ENCODE peak calls at places on chromosomes 16 and 17, in ten cellular contexts. D is GM23338, G is Panc1, X is A549, K is K562, N is psoas muscle, O is body of pancreas, U is HCT116, P is lung, S is adrenal gland. R is an unnamed sample. For H3K4me1, the result is how much of the 10 kb centered on the place peaks cover.

GRCh38 chr16:72878301-72879269 is 169.3 kb downstream of the ZFHX3 start:
- DNase-seq in D (no peak), G (no peak), X (no peak), K (no peak), N (no peak), O (no peak), U (no peak), P (no peak), S (peak), R (peak)

GRCh38 chr17:78759969-78760352 is 22.1 kb downstream of the CYTH1 start:
- DNase-seq in D (no peak), G (no peak), X (no peak), K (no peak), N (no peak), O (no peak), U (no peak), P (no peak), S (no peak), R (no peak)

GRCh38 chr17:74393323-74393942 is 26.1 kb downstream of the GPR142 start:
- DNase-seq in D (no peak), G (no peak), X (no peak), K (no peak), N (peak), O (no peak), U (no peak), P (no peak), S (no peak), R (no peak)

GRCh38 chr16:84647830-84648594 is at the start of gene KLHL36:
- DNase-seq in D (peak), G (no peak), X (peak), K (peak), N (peak), O (peak), U (no peak), P (peak), S (peak), R (no peak)

GRCh38 chr17:48961516-48962233 is 6.7 kb downstream of the GIP start:
- DNase-seq in D (peak), G (no peak), X (peak), K (peak), N (no peak), O (no peak), U (no peak), P (no peak), S (no peak), R (no peak)

GRCh38 chr17:36151891-36152638 is 24.4 kb downstream of the TBC1D3B start:
- DNase-seq in D (no peak), G (no peak), X (no peak), K (no peak), N (no peak), O (no peak), U (no peak), P (no peak), S (no peak), R (no peak)

GRCh38 chr17:54992797-54993639 is 24.5 kb downstream of the STXBP4 start:
- DNase-seq in D (peak), G (no peak), X (peak), K (peak), N (no peak), O (no peak), U (peak), P (no peak), S (no peak), R (peak)

GRCh38 chr16:46747777-46748651 is at the start of gene MYLK3:
- DNase-seq in D (peak), G (no peak), X (no peak), K (peak), N (no peak), O (no peak), U (no peak), P (no peak), S (no peak), R (no peak)

GRCh38 chr17:10600551-10600950 is 51.1 kb upstream of the MYH2 start:
- DNase-seq in D (no peak), G (no peak), X (no peak), K (no peak), N (no peak), O (no peak), U (no peak), P (no peak), S (no peak), R (peak)

GRCh38 chr16:20740007-20740883 is 1.4 kb downstream of the THUMPD1 start:
- DNase-seq in D (peak), G (no peak), X (peak), K (no peak), N (no peak), O (peak), U (no peak), P (no peak), S (no peak), R (no peak)
- TF ChIP-seq CTCF in D (peak), G (peak), X (peak), K (no peak), N (peak), O (peak), U (peak), P (no peak), S (peak), R (peak)

GRCh38 chr17:40905370-40905769 is 20.3 kb upstream of the KRT20 start:
- DNase-seq in D (no peak), G (no peak), X (no peak), K (no peak), N (no peak), O (no peak), U (no peak), P (no peak), S (no peak), R (no peak)

GRCh38 chr17:40903129-40903847 is 18.2 kb upstream of the KRT20 start:
- DNase-seq in D (no peak), G (no peak), X (peak), K (peak), N (no peak), O (no peak), U (peak), P (no peak), S (no peak), R (peak)

GRCh38 chr17:40909351-40909750 is 24.3 kb upstream of the KRT20 start:
- DNase-seq in D (peak), G (no peak), X (peak), K (peak), N (peak), O (peak), U (peak), P (peak), S (peak), R (peak)

GRCh38 chr17:40909755-40910154 is 24.7 kb upstream of the KRT20 start:
- DNase-seq in D (no peak), G (no peak), X (no peak), K (no peak), N (no peak), O (no peak), U (no peak), P (no peak), S (no peak), R (peak)

GRCh38 chr17:40906613-40907012 is 21.6 kb upstream of the KRT20 start:
- DNase-seq in D (no peak), G (no peak), X (no peak), K (no peak), N (no peak), O (no peak), U (no peak), P (no peak), S (no peak), R (no peak)
- H3K4me1 ChIP-seq in D (under half), G (under half), X (under half), K (under half), N (under half), O (under half), U (half or more), P (under half), S (under half), R (under half)

GRCh38 chr17:45320931-45321461 is 4.2 kb upstream of the MAP3K14 start:
- DNase-seq in D (no peak), G (peak), X (peak), K (peak), N (no peak), O (no peak), U (peak), P (no peak), S (no peak), R (peak)
- TF ChIP-seq CTCF in D (no peak), G (no peak), X (no peak), K (no peak), N (no peak), O (no peak), U (no peak), P (no peak), S (no peak), R (peak)

DNA sequence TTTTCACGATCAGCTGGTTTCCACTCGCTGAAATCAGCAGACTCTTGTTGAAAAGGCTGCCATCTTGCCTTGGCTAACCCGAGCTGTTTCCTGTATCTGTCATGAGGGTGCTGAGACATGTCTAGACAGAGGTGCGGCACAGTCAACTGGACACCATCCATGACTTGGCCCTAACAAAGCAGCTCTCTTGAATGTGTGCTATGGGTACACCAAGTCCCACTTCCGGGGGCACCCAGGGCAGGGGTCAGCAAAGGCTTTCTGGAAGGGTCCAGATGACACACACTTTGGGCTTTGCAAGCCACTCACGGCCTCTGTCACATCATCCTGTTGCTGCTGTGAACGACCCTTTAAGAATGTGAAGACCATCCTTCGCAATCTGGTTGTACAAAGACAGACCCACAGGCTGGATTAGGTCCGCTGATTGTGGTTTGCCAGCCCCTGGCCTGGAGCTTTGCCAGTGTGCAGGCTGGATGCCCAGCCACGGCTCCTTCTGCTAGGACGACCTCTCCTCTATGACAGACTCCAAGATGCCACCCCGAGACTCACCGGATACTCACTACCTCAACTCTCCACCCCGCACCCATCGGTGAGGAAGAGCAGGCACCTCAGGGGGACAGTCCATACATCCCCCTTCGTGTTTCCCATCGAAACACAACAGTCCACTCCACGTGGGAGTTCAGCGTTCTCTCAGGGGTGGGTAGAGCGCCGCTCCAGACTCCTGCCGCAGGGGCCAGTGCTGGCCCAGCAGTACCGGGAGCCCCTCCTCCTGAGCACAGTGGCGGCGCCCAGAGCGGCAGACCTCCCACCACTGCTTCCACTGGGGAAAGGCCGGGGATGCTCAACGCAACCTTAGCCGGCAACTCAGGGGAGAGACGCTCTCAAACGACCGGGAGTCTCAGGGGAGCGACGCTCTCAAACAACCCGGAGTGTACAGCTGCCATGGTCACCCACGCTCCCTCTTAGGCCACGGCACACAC is 123.5 kb downstream of the ANKRD11 start:
- DNase-seq in D (no peak), G (no peak), X (no peak), K (no peak), N (peak), O (no peak), U (no peak), P (no peak), S (no peak), R (peak)
- H3K4me1 ChIP-seq in D (half or more), G (half or more), X (half or more), K (under half), N (half or more), O (half or more), U (half or more), P (under half), S (half or more), R (under half)

GRCh38 chr16:2054543-2055245 is 6.9 kb downstream of the TSC2 start:
- DNase-seq in D (no peak), G (no peak), X (no peak), K (no peak), N (no peak), O (peak), U (no peak), P (no peak), S (no peak), R (no peak)

GRCh38 chr16:2053897-2054296 is 6.1 kb downstream of the TSC2 start:
- DNase-seq in D (no peak), G (no peak), X (no peak), K (no peak), N (no peak), O (no peak), U (no peak), P (no peak), S (no peak), R (no peak)

GRCh38 chr16:2057438-2057837 is 9.7 kb downstream of the TSC2 start:
- DNase-seq in D (no peak), G (no peak), X (no peak), K (no peak), N (no peak), O (no peak), U (no peak), P (no peak), S (no peak), R (no peak)

GRCh38 chr16:2056681-2057407 is 9.1 kb downstream of the TSC2 start:
- DNase-seq in D (peak), G (no peak), X (no peak), K (no peak), N (no peak), O (no peak), U (no peak), P (no peak), S (no peak), R (no peak)

DNA sequence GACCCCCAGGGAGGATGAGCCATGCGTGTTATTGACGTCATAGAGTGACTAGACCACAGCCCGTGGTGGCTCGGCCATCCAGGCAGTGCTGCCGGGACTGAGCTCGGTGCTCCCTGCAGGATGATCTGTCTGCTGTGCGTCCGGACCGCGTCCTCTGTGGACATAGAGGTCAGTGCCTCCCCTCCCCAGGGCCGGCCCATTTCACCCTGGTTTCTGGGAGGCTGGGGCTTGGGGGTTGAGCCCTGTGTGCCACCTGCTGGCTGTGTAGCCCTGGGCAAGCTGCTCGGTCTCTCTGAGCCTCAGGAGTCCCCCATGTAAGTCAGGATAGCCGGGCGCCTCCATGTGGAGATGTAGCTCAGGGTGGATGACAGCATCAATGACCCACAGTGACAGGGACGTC is 8.3 kb downstream of the TSC2 start:
- DNase-seq in D (no peak), G (no peak), X (no peak), K (no peak), N (no peak), O (no peak), U (no peak), P (no peak), S (no peak), R (no peak)
- TF ChIP-seq CTCF in D (no peak), G (no peak), X (no peak), K (no peak), N (peak), O (no peak), U (peak), P (peak), S (no peak), R (peak)

DNA sequence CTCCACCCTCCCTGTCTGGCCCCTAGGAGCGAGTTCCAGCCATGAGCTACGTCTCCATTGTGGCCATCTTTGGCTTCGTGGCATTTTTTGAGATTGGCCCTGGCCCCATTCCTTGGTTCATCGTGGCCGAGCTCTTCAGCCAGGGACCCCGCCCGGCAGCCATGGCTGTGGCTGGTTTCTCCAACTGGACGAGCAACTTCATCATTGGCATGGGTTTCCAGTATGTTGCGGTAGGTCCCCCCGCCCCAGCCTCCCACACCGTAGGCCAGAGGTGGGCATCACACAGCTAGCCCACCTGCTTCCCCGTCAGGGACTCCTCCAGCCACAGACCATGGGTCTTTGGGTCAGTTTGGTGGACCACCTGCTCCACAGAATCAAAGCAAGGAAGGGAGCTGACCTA is 4.2 kb downstream of the SLC2A4 start:
- DNase-seq in D (no peak), G (no peak), X (no peak), K (no peak), N (no peak), O (no peak), U (no peak), P (no peak), S (no peak), R (no peak)
- H3K4me1 ChIP-seq in D (under half), G (under half), X (under half), K (under half), N (under half), O (under half), U (under half), P (under half), S (under half), R (under half)

GRCh38 chr16:69724981-69725479 is 1.3 kb downstream of the NQO1 start:
- DNase-seq in D (peak), G (no peak), X (no peak), K (no peak), N (no peak), O (no peak), U (no peak), P (no peak), S (no peak), R (no peak)

GRCh38 chr16:69726313-69727060 is at the start of gene NQO1:
- DNase-seq in D (peak), G (peak), X (peak), K (peak), N (peak), O (peak), U (peak), P (peak), S (peak), R (peak)

GRCh38 chr16:69727916-69728270 is 1.5 kb upstream of the NQO1 start:
- DNase-seq in D (no peak), G (no peak), X (no peak), K (no peak), N (no peak), O (peak), U (no peak), P (peak), S (peak), R (no peak)

GRCh38 chr16:69724414-69724873 is 1.9 kb downstream of the NQO1 start:
- DNase-seq in D (no peak), G (no peak), X (no peak), K (no peak), N (no peak), O (no peak), U (no peak), P (no peak), S (no peak), R (no peak)

DNA sequence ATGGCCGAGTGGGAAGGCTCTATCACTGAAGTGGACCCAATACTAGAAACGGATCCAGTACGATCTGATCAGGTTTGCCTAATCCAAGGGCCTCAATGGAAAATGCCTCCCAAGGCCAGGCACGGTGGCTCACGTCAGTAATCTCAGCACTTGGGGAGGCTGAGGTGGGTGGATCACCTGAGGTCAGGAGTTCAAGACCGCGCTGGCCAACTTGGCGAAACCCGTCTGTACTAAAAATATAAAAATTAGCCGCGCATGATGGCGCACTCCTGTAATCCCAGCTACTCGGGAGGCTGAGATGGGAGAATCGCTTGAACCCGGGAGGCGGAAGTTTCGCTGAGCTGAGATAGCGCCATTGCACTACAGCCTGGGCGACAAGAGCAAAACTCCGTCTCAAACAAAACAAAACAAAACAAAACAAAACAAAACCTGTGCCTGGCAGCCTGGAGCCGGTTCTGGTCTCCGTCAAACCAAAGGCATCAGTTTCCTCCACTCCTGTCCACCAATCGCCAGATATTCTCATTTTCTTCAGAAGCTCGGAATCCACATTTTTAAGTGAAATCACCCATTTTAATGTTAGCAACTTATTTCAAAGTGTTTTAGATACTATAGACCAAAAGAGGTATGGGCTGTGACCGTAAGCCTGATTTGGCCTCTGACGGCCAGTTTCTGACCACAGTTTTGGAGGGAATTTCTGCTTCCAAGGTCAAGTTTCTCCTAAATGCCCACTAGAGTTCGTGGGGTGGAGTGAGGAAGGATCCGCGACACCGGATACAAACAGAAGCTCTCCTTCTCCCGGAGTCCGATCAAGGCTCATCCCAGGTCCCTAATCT is 664 bp downstream of the NQO1 start:
- DNase-seq in D (no peak), G (no peak), X (no peak), K (no peak), N (no peak), O (no peak), U (no peak), P (no peak), S (no peak), R (no peak)
- TF ChIP-seq CTCF in D (no peak), G (no peak), X (no peak), K (no peak), N (no peak), O (no peak), U (no peak), P (no peak), S (no peak), R (no peak)

GRCh38 chr17:17693253-17693954 is 12.1 kb downstream of the RAI1 start:
- DNase-seq in D (peak), G (no peak), X (no peak), K (no peak), N (peak), O (peak), U (no peak), P (peak), S (peak), R (no peak)
- H3K4me1 ChIP-seq in D (under half), G (half or more), X (half or more), K (under half), N (half or more), O (half or more), U (half or more), P (under half), S (half or more), R (under half)

GRCh38 chr16:2047330-2048115 is at the start of the genes NTHL1 and TSC2:
- DNase-seq in D (peak), G (peak), X (peak), K (peak), N (peak), O (peak), U (peak), P (peak), S (peak), R (peak)
- TF ChIP-seq CTCF in D (no peak), G (no peak), X (peak), K (peak), N (peak), O (peak), U (peak), P (peak), S (peak), R (peak)